ENCODE peak calls at places on chromosomes 4 and X, in eight cellular contexts. One of them, this sample, is unnamed.

GRCh38 chr4:3315566-3315965 is 22.7 kb downstream of the RGS12 start:
- DNase-seq in stomach: peak; percentile 5
- DNase-seq in K562: no peak
- DNase-seq in Panc1: no peak
- DNase-seq in spleen: peak; percentile 55
- DNase-seq in HCT116: no peak
- DNase-seq in HepG2: no peak
- DNase-seq in endothelial cell of umbilical vein: no peak
- DNase-seq in this sample: no peak

GRCh38 chr4:123524958-123525628 is 128.5 kb downstream of the SPRY1 start:
- DNase-seq in stomach: peak; percentile 58
- DNase-seq in K562: no peak
- DNase-seq in Panc1: no peak
- DNase-seq in spleen: no peak
- DNase-seq in endothelial cell of umbilical vein: no peak
- DNase-seq in HCT116: no peak
- DNase-seq in HepG2: peak; percentile 76
- DNase-seq in this sample: no peak

GRCh38 chr4:98625399-98625798 is 33.0 kb downstream of the TSPAN5 start:
- DNase-seq in stomach: no peak
- DNase-seq in HepG2: no peak
- DNase-seq in endothelial cell of umbilical vein: peak; percentile 44
- DNase-seq in spleen: no peak
- DNase-seq in Panc1: no peak
- DNase-seq in K562: no peak
- DNase-seq in HCT116: no peak
- DNase-seq in this sample: no peak

GRCh38 chr4:186948361-186949291 is 225.0 kb upstream of the FAT1 start:
- DNase-seq in stomach: no peak
- DNase-seq in endothelial cell of umbilical vein: no peak
- DNase-seq in HCT116: no peak
- DNase-seq in K562: no peak
- DNase-seq in Panc1: no peak
- DNase-seq in HepG2: no peak
- DNase-seq in spleen: no peak
- DNase-seq in this sample: no peak

GRCh38 chr4:48343035-48343434 is 1.7 kb downstream of the SLAIN2 start:
- DNase-seq in spleen: no peak
- DNase-seq in HCT116: no peak
- DNase-seq in K562: no peak
- DNase-seq in HepG2: no peak
- DNase-seq in Panc1: no peak
- DNase-seq in endothelial cell of umbilical vein: peak; percentile 19
- DNase-seq in stomach: no peak
- DNase-seq in this sample: no peak

GRCh38 chrX:109299091-109299490 is 182.8 kb downstream of the GUCY2F start:
- DNase-seq in endothelial cell of umbilical vein: no peak
- DNase-seq in K562: no peak
- DNase-seq in HCT116: no peak
- DNase-seq in HepG2: no peak
- DNase-seq in stomach: no peak
- DNase-seq in Panc1: no peak
- DNase-seq in spleen: no peak
- DNase-seq in this sample: no peak

GRCh38 chr4:140567722-140568121 is 1.0 kb downstream of the UCP1 start:
- DNase-seq in stomach: no peak
- DNase-seq in Panc1: no peak
- DNase-seq in K562: no peak
- DNase-seq in endothelial cell of umbilical vein: peak; percentile 8
- DNase-seq in spleen: no peak
- DNase-seq in HCT116: no peak
- DNase-seq in HepG2: no peak
- DNase-seq in this sample: no peak

GRCh38 chrX:48715066-48715465 is 18.5 kb downstream of the SUV39H1 start:
- DNase-seq in K562: peak; percentile 17
- DNase-seq in spleen: no peak
- DNase-seq in HCT116: no peak
- DNase-seq in stomach: no peak
- DNase-seq in Panc1: no peak
- DNase-seq in endothelial cell of umbilical vein: no peak
- DNase-seq in HepG2: no peak
- DNase-seq in this sample: no peak

GRCh38 chr4:162836773-162837172 is 329.9 kb downstream of the NAF1 start:
- DNase-seq in K562: no peak
- DNase-seq in endothelial cell of umbilical vein: no peak
- DNase-seq in HepG2: no peak
- DNase-seq in Panc1: no peak
- DNase-seq in stomach: no peak
- DNase-seq in HCT116: no peak
- DNase-seq in spleen: no peak
- DNase-seq in this sample: no peak

GRCh38 chrX:9465380-9466114 is 689 bp downstream of the TBL1X start:
- DNase-seq in stomach: peak; percentile 36
- DNase-seq in HepG2: no peak
- DNase-seq in endothelial cell of umbilical vein: peak; percentile 6
- DNase-seq in spleen: peak; percentile 88
- DNase-seq in K562: peak; percentile 32
- DNase-seq in Panc1: no peak
- DNase-seq in HCT116: no peak
- DNase-seq in this sample: no peak

GRCh38 chr4:109754093-109754857 is 24.4 kb upstream of the PLA2G12A start:
- DNase-seq in stomach: no peak
- DNase-seq in endothelial cell of umbilical vein: no peak
- DNase-seq in Panc1: no peak
- DNase-seq in K562: no peak
- DNase-seq in HepG2: no peak
- DNase-seq in spleen: no peak
- DNase-seq in HCT116: no peak
- DNase-seq in this sample: no peak

GRCh38 chrX:83326517-83326916 is 181.6 kb upstream of the POU3F4 start:
- DNase-seq in spleen: no peak
- DNase-seq in stomach: no peak
- DNase-seq in HepG2: no peak
- DNase-seq in HCT116: no peak
- DNase-seq in Panc1: no peak
- DNase-seq in K562: no peak
- DNase-seq in endothelial cell of umbilical vein: no peak
- DNase-seq in this sample: no peak

GRCh38 chrX:124529786-124530185 is 183.4 kb downstream of the SH2D1A start:
- DNase-seq in K562: no peak
- DNase-seq in HCT116: no peak
- DNase-seq in spleen: no peak
- DNase-seq in stomach: no peak
- DNase-seq in endothelial cell of umbilical vein: no peak
- DNase-seq in Panc1: no peak
- DNase-seq in HepG2: no peak
- DNase-seq in this sample: no peak

GRCh38 chrX:4263005-4263404 is 549.6 kb upstream of the PRKX start:
- DNase-seq in K562: no peak
- DNase-seq in stomach: no peak
- DNase-seq in Panc1: no peak
- DNase-seq in spleen: no peak
- DNase-seq in HepG2: no peak
- DNase-seq in endothelial cell of umbilical vein: no peak
- DNase-seq in HCT116: no peak
- DNase-seq in this sample: no peak

GRCh38 chrX:24081661-24082154 is 27.0 kb downstream of the EIF2S3 start:
- DNase-seq in Panc1: peak; percentile 42
- DNase-seq in endothelial cell of umbilical vein: peak; percentile 66
- DNase-seq in spleen: peak; percentile 81
- DNase-seq in K562: peak; percentile 86
- DNase-seq in HCT116: peak; percentile 50
- DNase-seq in stomach: peak; percentile 64
- DNase-seq in HepG2: peak; percentile 44
- DNase-seq in this sample: peak; percentile 49

DNA sequence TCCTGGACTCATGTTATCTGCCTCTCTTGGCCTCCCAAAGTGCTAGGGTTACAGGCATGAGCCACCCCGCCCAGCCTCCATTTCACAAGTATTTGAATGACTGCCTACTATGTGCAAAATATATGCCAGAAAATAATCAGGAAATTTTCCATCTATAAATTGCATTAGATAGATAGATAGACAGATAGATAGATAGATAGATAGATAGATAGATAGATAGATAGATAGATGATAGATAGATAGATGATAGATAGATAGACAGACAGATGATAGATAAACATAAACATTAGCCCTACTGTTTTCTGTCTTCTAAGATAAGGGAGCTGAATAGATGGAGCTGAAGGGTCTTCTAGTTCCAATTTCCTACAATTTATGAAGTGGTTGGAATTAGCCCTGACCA is 87.4 kb upstream of the TRIM2 start:
- DNase-seq in K562: no peak
- DNase-seq in HCT116: no peak
- DNase-seq in endothelial cell of umbilical vein: no peak
- DNase-seq in HepG2: no peak
- DNase-seq in Panc1: no peak
- DNase-seq in spleen: no peak
- DNase-seq in stomach: no peak
- DNase-seq in this sample: no peak
- TF ChIP-seq CTCF in K562: no peak
- TF ChIP-seq CTCF in HCT116: no peak
- TF ChIP-seq CTCF in endothelial cell of umbilical vein: no peak
- TF ChIP-seq CTCF in HepG2: no peak
- TF ChIP-seq CTCF in Panc1: no peak
- TF ChIP-seq CTCF in spleen: no peak
- TF ChIP-seq CTCF in stomach: no peak
- TF ChIP-seq CTCF in this sample: no peak

GRCh38 chr4:128711361-128711760 is 98.1 kb upstream of the JADE1 start:
- DNase-seq in Panc1: no peak
- DNase-seq in K562: no peak
- DNase-seq in stomach: no peak
- DNase-seq in spleen: no peak
- DNase-seq in HCT116: no peak
- DNase-seq in HepG2: no peak
- DNase-seq in endothelial cell of umbilical vein: no peak
- DNase-seq in this sample: no peak

GRCh38 chr4:128720270-128720669 is 89.2 kb upstream of the JADE1 start:
- DNase-seq in Panc1: no peak
- DNase-seq in spleen: no peak
- DNase-seq in endothelial cell of umbilical vein: no peak
- DNase-seq in K562: peak; percentile 64
- DNase-seq in stomach: no peak
- DNase-seq in HCT116: no peak
- DNase-seq in HepG2: no peak
- DNase-seq in this sample: no peak

GRCh38 chr4:128718793-128719192 is 90.7 kb upstream of the JADE1 start:
- DNase-seq in spleen: no peak
- DNase-seq in Panc1: no peak
- DNase-seq in HCT116: no peak
- DNase-seq in stomach: no peak
- DNase-seq in HepG2: no peak
- DNase-seq in K562: no peak
- DNase-seq in endothelial cell of umbilical vein: no peak
- DNase-seq in this sample: no peak

GRCh38 chr4:128715616-128716015 is 93.9 kb upstream of the JADE1 start:
- DNase-seq in stomach: no peak
- DNase-seq in spleen: no peak
- DNase-seq in K562: no peak
- DNase-seq in endothelial cell of umbilical vein: no peak
- DNase-seq in HepG2: no peak
- DNase-seq in HCT116: no peak
- DNase-seq in Panc1: no peak
- DNase-seq in this sample: no peak

DNA sequence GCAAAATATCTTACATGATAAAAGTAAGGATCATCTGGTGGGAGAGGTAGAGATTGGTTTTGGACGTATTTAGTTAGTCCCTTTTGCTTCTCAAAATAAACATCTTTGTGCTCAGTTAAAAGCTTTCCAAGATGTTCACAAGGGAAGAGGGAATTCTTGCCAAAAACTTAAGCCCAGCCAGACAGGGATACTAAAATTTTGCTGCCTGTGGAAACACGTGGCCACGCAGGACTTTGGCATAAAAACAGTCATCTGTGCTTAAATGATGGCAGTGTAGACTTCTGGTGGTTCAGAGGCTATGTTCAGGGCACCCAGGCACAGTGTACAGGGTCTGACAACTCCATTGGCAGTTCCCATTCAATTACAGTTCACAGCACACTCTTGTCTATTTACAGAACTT is 93.2 kb upstream of the JADE1 start:
- DNase-seq in stomach: no peak
- DNase-seq in Panc1: no peak
- DNase-seq in K562: no peak
- DNase-seq in HCT116: no peak
- DNase-seq in endothelial cell of umbilical vein: no peak
- DNase-seq in spleen: no peak
- DNase-seq in HepG2: no peak
- DNase-seq in this sample: no peak
- TF ChIP-seq POLR2AphosphoS5 in stomach: no peak
- TF ChIP-seq POLR2AphosphoS5 in Panc1: no peak
- TF ChIP-seq POLR2AphosphoS5 in K562: no peak
- TF ChIP-seq POLR2AphosphoS5 in HCT116: no peak
- TF ChIP-seq POLR2AphosphoS5 in endothelial cell of umbilical vein: no peak
- TF ChIP-seq POLR2AphosphoS5 in spleen: no peak
- TF ChIP-seq POLR2AphosphoS5 in HepG2: no peak
- TF ChIP-seq POLR2AphosphoS5 in this sample: no peak

DNA sequence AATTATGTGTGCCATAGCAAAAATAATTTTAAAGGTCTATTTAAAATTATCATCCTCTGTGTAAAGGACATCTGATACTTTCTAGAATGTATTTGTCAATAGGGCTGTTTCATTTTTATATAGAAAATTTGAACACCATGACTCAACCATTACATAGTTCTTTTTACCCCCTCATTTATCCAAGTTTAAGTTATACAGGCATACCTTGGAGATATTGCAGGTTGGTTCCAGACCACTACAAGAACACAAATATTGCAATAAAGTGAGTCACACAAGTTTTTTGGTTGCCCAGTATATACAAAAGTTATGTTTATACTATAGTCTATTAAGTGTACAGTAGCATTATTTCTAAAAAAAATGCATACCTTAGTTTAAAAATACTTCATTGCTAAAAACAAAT is 130.4 kb downstream of the MSL3 start:
- DNase-seq in endothelial cell of umbilical vein: no peak
- DNase-seq in HepG2: no peak
- DNase-seq in spleen: no peak
- DNase-seq in K562: no peak
- DNase-seq in Panc1: no peak
- DNase-seq in HCT116: no peak
- DNase-seq in stomach: no peak
- DNase-seq in this sample: no peak
- H3K9me3 ChIP-seq in endothelial cell of umbilical vein: no peaks in the 10 kb centered on the region
- H3K9me3 ChIP-seq in HepG2: no peaks in the 10 kb centered on the region
- H3K9me3 ChIP-seq in spleen: no peaks in the 10 kb centered on the region
- H3K9me3 ChIP-seq in K562: no peaks in the 10 kb centered on the region
- H3K9me3 ChIP-seq in Panc1: no peaks in the 10 kb centered on the region
- H3K9me3 ChIP-seq in HCT116: no peaks in the 10 kb centered on the region
- H3K9me3 ChIP-seq in stomach: peaks cover 8% of the 10 kb centered on the region
- H3K9me3 ChIP-seq in this sample: no peaks in the 10 kb centered on the region

DNA sequence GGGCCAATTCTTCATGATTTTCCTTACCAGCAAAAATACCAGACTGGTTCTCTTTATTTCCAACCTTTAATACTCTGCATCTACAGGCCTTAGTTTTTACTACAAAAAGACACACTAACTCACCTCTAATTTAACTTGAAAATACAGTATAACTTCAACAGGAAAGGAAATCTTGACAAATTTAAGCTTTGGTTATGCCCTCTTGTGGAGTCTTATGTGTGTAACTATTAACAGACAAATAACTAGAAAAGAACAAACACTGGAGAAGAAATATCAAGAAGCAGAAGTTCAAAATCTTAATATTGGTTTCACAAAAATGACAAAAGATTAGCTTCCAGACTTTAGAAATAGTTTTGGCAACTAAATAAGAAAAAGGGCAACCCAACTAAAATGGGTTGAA is 33.0 kb downstream of the PPA2 start:
- DNase-seq in endothelial cell of umbilical vein: no peak
- DNase-seq in HCT116: no peak
- DNase-seq in Panc1: no peak
- DNase-seq in stomach: no peak
- DNase-seq in spleen: no peak
- DNase-seq in K562: no peak
- DNase-seq in HepG2: no peak
- DNase-seq in this sample: no peak
- TF ChIP-seq CTCF in endothelial cell of umbilical vein: no peak
- TF ChIP-seq CTCF in HCT116: no peak
- TF ChIP-seq CTCF in Panc1: no peak
- TF ChIP-seq CTCF in stomach: no peak
- TF ChIP-seq CTCF in spleen: no peak
- TF ChIP-seq CTCF in K562: no peak
- TF ChIP-seq CTCF in HepG2: no peak
- TF ChIP-seq CTCF in this sample: no peak

This sample was measured in breast epithelium.